ENCODE peak calls at places on chromosomes 16 and 17, in five cellular contexts. One of them, this sample, is unnamed. For H3K4me1 and H3K9me3, the result is how much of the 10 kb centered on the place peaks cover.

GRCh38 chr16:15032547-15033308 is 23.1 kb downstream of the NTAN1 start:
- DNase-seq in fibroblast of lung: peak
- DNase-seq in A549: no peak
- DNase-seq in cardiac muscle cell: peak
- DNase-seq in uterus: no peak
- DNase-seq in this sample: no peak

GRCh38 chr16:68287276-68288251 is 23.2 kb downstream of the SLC7A6OS start:
- DNase-seq in A549: no peak
- DNase-seq in fibroblast of lung: peak
- DNase-seq in uterus: peak
- DNase-seq in cardiac muscle cell: peak
- DNase-seq in this sample: peak

GRCh38 chr16:72938426-72939164 is 109.3 kb downstream of the ZFHX3 start:
- DNase-seq in uterus: peak
- DNase-seq in fibroblast of lung: peak
- DNase-seq in cardiac muscle cell: peak
- DNase-seq in A549: peak
- DNase-seq in this sample: peak

GRCh38 chr17:48541036-48541573 is 3.8 kb downstream of the HOXB2 start:
- DNase-seq in fibroblast of lung: no peak
- DNase-seq in A549: no peak
- DNase-seq in cardiac muscle cell: peak
- DNase-seq in uterus: no peak
- DNase-seq in this sample: no peak

GRCh38 chr17:34788696-34789095 is 172.6 kb downstream of the CCT6B start:
- DNase-seq in cardiac muscle cell: no peak
- DNase-seq in fibroblast of lung: no peak
- DNase-seq in A549: no peak
- DNase-seq in uterus: no peak
- DNase-seq in this sample: no peak

GRCh38 chr16:11251525-11252481 is 4.2 kb downstream of the SOCS1 start:
- DNase-seq in A549: no peak
- DNase-seq in uterus: no peak
- DNase-seq in cardiac muscle cell: peak
- DNase-seq in fibroblast of lung: peak
- DNase-seq in this sample: no peak

GRCh38 chr17:82686366-82687324 is 11.9 kb downstream of the RAB40B start:
- DNase-seq in A549: no peak
- DNase-seq in fibroblast of lung: no peak
- DNase-seq in cardiac muscle cell: no peak
- DNase-seq in uterus: no peak
- DNase-seq in this sample: peak

GRCh38 chr16:56608876-56609462 is 585 bp downstream of the MT2A start:
- DNase-seq in uterus: no peak
- DNase-seq in fibroblast of lung: no peak
- DNase-seq in A549: no peak
- DNase-seq in cardiac muscle cell: no peak
- DNase-seq in this sample: peak

GRCh38 chr16:68599586-68599985 is 45.5 kb upstream of the CDH3 start:
- DNase-seq in cardiac muscle cell: no peak
- DNase-seq in fibroblast of lung: no peak
- DNase-seq in uterus: no peak
- DNase-seq in A549: no peak
- DNase-seq in this sample: no peak

GRCh38 chr17:49717371-49717841 is 9.6 kb upstream of the SLC35B1 start:
- DNase-seq in A549: no peak
- DNase-seq in uterus: no peak
- DNase-seq in cardiac muscle cell: no peak
- DNase-seq in fibroblast of lung: no peak
- DNase-seq in this sample: peak

GRCh38 chr17:77771145-77771544 is 187.4 kb upstream of the TNRC6C start:
- DNase-seq in cardiac muscle cell: no peak
- DNase-seq in A549: no peak
- DNase-seq in fibroblast of lung: no peak
- DNase-seq in uterus: no peak
- DNase-seq in this sample: no peak

GRCh38 chr17:35082073-35082657 is 18.7 kb upstream of the RFFL start:
- DNase-seq in cardiac muscle cell: peak
- DNase-seq in A549: no peak
- DNase-seq in fibroblast of lung: peak
- DNase-seq in uterus: no peak
- DNase-seq in this sample: no peak

GRCh38 chr16:89705006-89705405 is 3.5 kb upstream of the SPATA2L start:
- DNase-seq in cardiac muscle cell: no peak
- DNase-seq in A549: no peak
- DNase-seq in fibroblast of lung: no peak
- DNase-seq in uterus: no peak
- DNase-seq in this sample: no peak

GRCh38 chr16:12188674-12189249 is 212.2 kb downstream of the SNX29 start:
- DNase-seq in cardiac muscle cell: no peak
- DNase-seq in A549: no peak
- DNase-seq in fibroblast of lung: peak
- DNase-seq in uterus: no peak
- DNase-seq in this sample: no peak

GRCh38 chr17:47204722-47205418 is 4.3 kb upstream of the MYL4 start:
- DNase-seq in fibroblast of lung: peak
- DNase-seq in A549: no peak
- DNase-seq in uterus: no peak
- DNase-seq in cardiac muscle cell: peak
- DNase-seq in this sample: peak

GRCh38 chr16:28930652-28931051 is 1.1 kb upstream of the CD19 start:
- DNase-seq in cardiac muscle cell: no peak
- DNase-seq in fibroblast of lung: no peak
- DNase-seq in A549: no peak
- DNase-seq in uterus: no peak
- DNase-seq in this sample: no peak

GRCh38 chr16:85173981-85174751 is 61.9 kb upstream of the CIBAR2 start:
- DNase-seq in A549: peak
- DNase-seq in cardiac muscle cell: peak
- DNase-seq in uterus: no peak
- DNase-seq in fibroblast of lung: peak
- DNase-seq in this sample: peak

GRCh38 chr16:29962344-29962994 is 590 bp downstream of the TMEM219 start:
- DNase-seq in uterus: no peak
- DNase-seq in A549: no peak
- DNase-seq in fibroblast of lung: no peak
- DNase-seq in cardiac muscle cell: peak
- DNase-seq in this sample: no peak

GRCh38 chr17:34076743-34077631 is 178.1 kb upstream of the CCL2 start:
- DNase-seq in cardiac muscle cell: no peak
- DNase-seq in fibroblast of lung: no peak
- DNase-seq in uterus: no peak
- DNase-seq in A549: no peak
- DNase-seq in this sample: no peak

GRCh38 chr17:67055811-67056745 is 11.7 kb downstream of the CACNG1 start:
- DNase-seq in fibroblast of lung: no peak
- DNase-seq in uterus: no peak
- DNase-seq in cardiac muscle cell: no peak
- DNase-seq in A549: no peak
- DNase-seq in this sample: no peak

GRCh38 chr17:57572062-57572461 is 173.0 kb downstream of the CCDC182 start:
- DNase-seq in cardiac muscle cell: no peak
- DNase-seq in uterus: no peak
- DNase-seq in A549: no peak
- DNase-seq in fibroblast of lung: no peak
- DNase-seq in this sample: no peak

GRCh38 chr17:12964840-12965239 is 53.0 kb downstream of the ELAC2 start:
- DNase-seq in fibroblast of lung: no peak
- DNase-seq in A549: no peak
- DNase-seq in cardiac muscle cell: no peak
- DNase-seq in uterus: no peak
- DNase-seq in this sample: no peak

GRCh38 chr16:68079616-68080344 is 5.4 kb upstream of the NFATC3 start:
- DNase-seq in A549: no peak
- DNase-seq in uterus: peak
- DNase-seq in cardiac muscle cell: peak
- DNase-seq in fibroblast of lung: no peak
- DNase-seq in this sample: peak

GRCh38 chr17:83151442-83152220 is 72.2 kb downstream of the METRNL start:
- DNase-seq in cardiac muscle cell: no peak
- DNase-seq in fibroblast of lung: peak
- DNase-seq in A549: no peak
- DNase-seq in uterus: no peak
- DNase-seq in this sample: no peak

GRCh38 chr17:65455154-65455971 is 106.1 kb downstream of the AXIN2 start:
- DNase-seq in A549: no peak
- DNase-seq in fibroblast of lung: no peak
- DNase-seq in cardiac muscle cell: no peak
- DNase-seq in uterus: no peak
- DNase-seq in this sample: no peak

GRCh38 chr17:65456368-65457151 is 104.9 kb downstream of the AXIN2 start:
- DNase-seq in uterus: no peak
- DNase-seq in fibroblast of lung: no peak
- DNase-seq in A549: no peak
- DNase-seq in cardiac muscle cell: no peak
- DNase-seq in this sample: no peak

GRCh38 chr17:65457183-65457582 is 104.3 kb downstream of the AXIN2 start:
- DNase-seq in fibroblast of lung: no peak
- DNase-seq in cardiac muscle cell: no peak
- DNase-seq in A549: no peak
- DNase-seq in uterus: no peak
- DNase-seq in this sample: no peak

GRCh38 chr17:65457635-65458257 is 103.7 kb downstream of the AXIN2 start:
- DNase-seq in A549: no peak
- DNase-seq in uterus: no peak
- DNase-seq in cardiac muscle cell: no peak
- DNase-seq in fibroblast of lung: no peak
- DNase-seq in this sample: no peak

DNA sequence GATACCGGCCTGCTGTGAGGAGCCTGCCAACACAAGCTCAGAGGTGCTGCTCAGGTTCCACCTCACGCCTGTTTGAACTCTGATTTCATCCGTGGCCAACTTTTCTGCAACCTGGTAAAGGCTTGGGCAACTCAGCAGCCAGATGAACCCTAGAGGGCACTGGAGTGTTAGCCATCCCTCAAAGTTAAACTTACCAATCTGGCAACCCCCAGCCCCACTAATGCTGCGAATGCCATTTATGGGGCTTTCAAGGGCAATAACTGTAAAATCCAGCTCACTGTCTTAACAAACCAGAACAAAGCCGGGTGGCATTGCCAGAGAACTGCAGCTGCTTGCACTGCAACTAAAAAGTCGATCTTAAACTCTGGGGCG is 105.5 kb downstream of the AXIN2 start:
- DNase-seq in cardiac muscle cell: peak
- DNase-seq in A549: no peak
- DNase-seq in uterus: no peak
- DNase-seq in fibroblast of lung: no peak
- DNase-seq in this sample: no peak
- TF ChIP-seq CTCF in cardiac muscle cell: peak
- TF ChIP-seq CTCF in A549: peak
- TF ChIP-seq CTCF in uterus: peak
- TF ChIP-seq CTCF in fibroblast of lung: peak
- TF ChIP-seq CTCF in this sample: peak

DNA sequence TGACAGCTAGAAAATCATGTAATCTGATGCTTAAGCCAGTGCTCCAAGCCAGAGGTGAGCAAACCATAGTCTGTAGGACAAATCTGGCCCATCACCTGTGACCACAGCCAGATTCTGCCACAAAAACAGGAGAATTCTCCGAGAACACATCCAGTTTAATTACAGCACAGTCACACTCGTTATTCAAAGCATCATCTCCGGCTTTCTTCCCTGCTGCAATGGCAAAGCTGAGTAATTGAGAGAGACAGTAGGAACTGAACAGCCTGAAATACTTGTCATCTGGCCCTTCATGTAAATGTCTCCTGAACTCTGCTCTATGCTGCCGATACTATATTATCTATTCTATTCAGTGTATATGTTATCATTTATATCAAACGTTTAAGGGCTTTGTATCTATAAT is 121.4 kb upstream of the FOXF1 start:
- DNase-seq in fibroblast of lung: no peak
- DNase-seq in A549: no peak
- DNase-seq in cardiac muscle cell: no peak
- DNase-seq in uterus: no peak
- DNase-seq in this sample: no peak
- H3K4me1 ChIP-seq in fibroblast of lung: under half
- H3K4me1 ChIP-seq in A549: under half
- H3K4me1 ChIP-seq in cardiac muscle cell: under half
- H3K4me1 ChIP-seq in uterus: under half
- H3K4me1 ChIP-seq in this sample: under half

DNA sequence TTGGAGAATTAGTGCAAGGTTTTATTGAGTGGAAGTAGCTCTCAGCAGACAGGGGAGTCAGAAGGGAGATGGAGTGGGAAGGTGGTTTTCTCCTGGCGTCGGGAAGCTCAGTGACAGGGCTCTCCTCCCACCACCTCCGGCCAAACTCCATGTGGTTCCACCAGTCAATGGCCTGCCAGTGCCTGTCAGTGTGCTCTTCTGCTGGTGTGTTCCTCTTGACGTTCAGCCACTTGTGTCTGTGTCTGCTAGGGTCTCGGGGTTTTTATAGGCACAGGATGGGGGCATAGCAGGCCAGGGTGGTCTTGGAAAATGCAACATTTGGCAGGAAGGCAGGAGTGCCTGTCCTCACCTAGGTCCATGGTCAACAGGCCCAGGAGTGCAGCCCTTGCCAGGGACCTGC is 506.7 kb upstream of the KIF2B start:
- DNase-seq in uterus: no peak
- DNase-seq in fibroblast of lung: no peak
- DNase-seq in A549: no peak
- DNase-seq in cardiac muscle cell: no peak
- DNase-seq in this sample: no peak
- H3K9me3 ChIP-seq in uterus: under half
- H3K9me3 ChIP-seq in fibroblast of lung: under half
- H3K9me3 ChIP-seq in A549: under half
- H3K9me3 ChIP-seq in cardiac muscle cell: under half
- H3K9me3 ChIP-seq in this sample: under half

GRCh38 chr16:87877942-87878507 is 8.7 kb upstream of the SLC7A5 start:
- DNase-seq in uterus: no peak
- DNase-seq in fibroblast of lung: no peak
- DNase-seq in cardiac muscle cell: no peak
- DNase-seq in A549: no peak
- DNase-seq in this sample: no peak
- TF ChIP-seq CTCF in uterus: no peak
- TF ChIP-seq CTCF in fibroblast of lung: no peak
- TF ChIP-seq CTCF in cardiac muscle cell: peak
- TF ChIP-seq CTCF in A549: peak
- TF ChIP-seq CTCF in this sample: no peak

GRCh38 chr16:75266738-75267630 is 15.6 kb upstream of the BCAR1 start:
- DNase-seq in uterus: no peak
- DNase-seq in fibroblast of lung: no peak
- DNase-seq in cardiac muscle cell: no peak
- DNase-seq in A549: no peak
- DNase-seq in this sample: no peak
- H3K4me1 ChIP-seq in uterus: under half
- H3K4me1 ChIP-seq in fibroblast of lung: under half
- H3K4me1 ChIP-seq in cardiac muscle cell: under half
- H3K4me1 ChIP-seq in A549: half or more
- H3K4me1 ChIP-seq in this sample: half or more